ENCODE peak calls at places on chromosomes 13 and 19, in seven cellular contexts. One of them, this sample, is unnamed.

GRCh38 chr19:799076-799881 is 2.0 kb downstream of the PTBP1 start:
- DNase-seq in endodermal cell: peak; percentile 77
- DNase-seq in brain microvascular endothelial cell: no peak
- DNase-seq in tibial nerve: no peak
- DNase-seq in IMR-90: peak; percentile 49
- DNase-seq in progenitor cell of endocrine pancreas: no peak
- DNase-seq in activated B cell treated with CpG ODN at 0.5 μM for 24 hours: no peak
- DNase-seq in this sample: no peak

GRCh38 chr19:27870293-27870692 is 1342.7 kb downstream of the UQCRFS1 start:
- DNase-seq in endodermal cell: no peak
- DNase-seq in brain microvascular endothelial cell: no peak
- DNase-seq in tibial nerve: no peak
- DNase-seq in IMR-90: no peak
- DNase-seq in progenitor cell of endocrine pancreas: no peak
- DNase-seq in activated B cell treated with CpG ODN at 0.5 μM for 24 hours: no peak
- DNase-seq in this sample: no peak

GRCh38 chr13:109989155-109989554 is 202.8 kb upstream of the IRS2 start:
- DNase-seq in endodermal cell: peak; percentile 11
- DNase-seq in brain microvascular endothelial cell: peak; percentile 67
- DNase-seq in tibial nerve: no peak
- DNase-seq in IMR-90: peak; percentile 82
- DNase-seq in progenitor cell of endocrine pancreas: no peak
- DNase-seq in activated B cell treated with CpG ODN at 0.5 μM for 24 hours: no peak
- DNase-seq in this sample: no peak

GRCh38 chr13:110307697-110308376 is 753 bp downstream of the COL4A2 start:
- DNase-seq in endodermal cell: peak; percentile 76
- DNase-seq in brain microvascular endothelial cell: no peak
- DNase-seq in tibial nerve: no peak
- DNase-seq in IMR-90: peak; percentile 59
- DNase-seq in progenitor cell of endocrine pancreas: no peak
- DNase-seq in activated B cell treated with CpG ODN at 0.5 μM for 24 hours: no peak
- DNase-seq in this sample: no peak

GRCh38 chr13:23796546-23796945 is 92.7 kb downstream of the MIPEP start:
- DNase-seq in endodermal cell: no peak
- DNase-seq in brain microvascular endothelial cell: peak; percentile 41
- DNase-seq in tibial nerve: no peak
- DNase-seq in IMR-90: peak; percentile 49
- DNase-seq in progenitor cell of endocrine pancreas: no peak
- DNase-seq in activated B cell treated with CpG ODN at 0.5 μM for 24 hours: no peak
- DNase-seq in this sample: no peak

GRCh38 chr13:114268344-114269280 is 12.8 kb upstream of the UPF3A start:
- DNase-seq in endodermal cell: no peak
- DNase-seq in brain microvascular endothelial cell: no peak
- DNase-seq in tibial nerve: no peak
- DNase-seq in IMR-90: no peak
- DNase-seq in progenitor cell of endocrine pancreas: no peak
- DNase-seq in activated B cell treated with CpG ODN at 0.5 μM for 24 hours: no peak
- DNase-seq in this sample: no peak

GRCh38 chr19:10718205-10719196 is 622 bp downstream of the DNM2 start:
- DNase-seq in endodermal cell: peak; percentile 77
- DNase-seq in brain microvascular endothelial cell: no peak
- DNase-seq in tibial nerve: no peak
- DNase-seq in IMR-90: peak; percentile 28
- DNase-seq in progenitor cell of endocrine pancreas: peak; percentile 28
- DNase-seq in activated B cell treated with CpG ODN at 0.5 μM for 24 hours: peak; percentile 60
- DNase-seq in this sample: peak; percentile 89

GRCh38 chr19:42115705-42116104 is 16.5 kb downstream of the POU2F2 start:
- DNase-seq in endodermal cell: no peak
- DNase-seq in brain microvascular endothelial cell: no peak
- DNase-seq in tibial nerve: no peak
- DNase-seq in IMR-90: no peak
- DNase-seq in progenitor cell of endocrine pancreas: no peak
- DNase-seq in activated B cell treated with CpG ODN at 0.5 μM for 24 hours: no peak
- DNase-seq in this sample: no peak

GRCh38 chr13:111539791-111540446 is 219.5 kb downstream of the TEX29 start:
- DNase-seq in endodermal cell: peak; percentile 63
- DNase-seq in brain microvascular endothelial cell: no peak
- DNase-seq in tibial nerve: no peak
- DNase-seq in IMR-90: no peak
- DNase-seq in progenitor cell of endocrine pancreas: no peak
- DNase-seq in activated B cell treated with CpG ODN at 0.5 μM for 24 hours: no peak
- DNase-seq in this sample: no peak

GRCh38 chr19:9912551-9913236 is 23.6 kb downstream of the OLFM2 start:
- DNase-seq in endodermal cell: no peak
- DNase-seq in brain microvascular endothelial cell: no peak
- DNase-seq in tibial nerve: no peak
- DNase-seq in IMR-90: no peak
- DNase-seq in progenitor cell of endocrine pancreas: no peak
- DNase-seq in activated B cell treated with CpG ODN at 0.5 μM for 24 hours: no peak
- DNase-seq in this sample: no peak

GRCh38 chr13:78194904-78195639 is 276.4 kb upstream of the EDNRB start:
- DNase-seq in endodermal cell: peak; percentile 61
- DNase-seq in brain microvascular endothelial cell: no peak
- DNase-seq in tibial nerve: no peak
- DNase-seq in IMR-90: peak; percentile 69
- DNase-seq in progenitor cell of endocrine pancreas: no peak
- DNase-seq in activated B cell treated with CpG ODN at 0.5 μM for 24 hours: no peak
- DNase-seq in this sample: no peak

GRCh38 chr19:1680976-1681375 is 28.6 kb upstream of the TCF3 start:
- DNase-seq in endodermal cell: peak; percentile 29
- DNase-seq in brain microvascular endothelial cell: no peak
- DNase-seq in tibial nerve: no peak
- DNase-seq in IMR-90: no peak
- DNase-seq in progenitor cell of endocrine pancreas: no peak
- DNase-seq in activated B cell treated with CpG ODN at 0.5 μM for 24 hours: no peak
- DNase-seq in this sample: no peak

GRCh38 chr13:27476943-27477681 is 26.7 kb upstream of the MTIF3 start:
- DNase-seq in endodermal cell: no peak
- DNase-seq in brain microvascular endothelial cell: peak; percentile 29
- DNase-seq in tibial nerve: no peak
- DNase-seq in IMR-90: peak; percentile 50
- DNase-seq in progenitor cell of endocrine pancreas: no peak
- DNase-seq in activated B cell treated with CpG ODN at 0.5 μM for 24 hours: no peak
- DNase-seq in this sample: peak; percentile 64

GRCh38 chr19:45657520-45658163 is 10.4 kb upstream of the GIPR start:
- DNase-seq in endodermal cell: peak; percentile 68
- DNase-seq in brain microvascular endothelial cell: no peak
- DNase-seq in tibial nerve: no peak
- DNase-seq in IMR-90: no peak
- DNase-seq in progenitor cell of endocrine pancreas: peak; percentile 37
- DNase-seq in activated B cell treated with CpG ODN at 0.5 μM for 24 hours: no peak
- DNase-seq in this sample: no peak

GRCh38 chr13:76820759-76821158 is 65.4 kb downstream of the KCTD12 start:
- DNase-seq in endodermal cell: no peak
- DNase-seq in brain microvascular endothelial cell: no peak
- DNase-seq in tibial nerve: peak; percentile 66
- DNase-seq in IMR-90: no peak
- DNase-seq in progenitor cell of endocrine pancreas: no peak
- DNase-seq in activated B cell treated with CpG ODN at 0.5 μM for 24 hours: no peak
- DNase-seq in this sample: no peak

GRCh38 chr13:52707375-52707774 is 32.2 kb downstream of the CNMD start:
- DNase-seq in endodermal cell: no peak
- DNase-seq in brain microvascular endothelial cell: no peak
- DNase-seq in tibial nerve: no peak
- DNase-seq in IMR-90: no peak
- DNase-seq in progenitor cell of endocrine pancreas: no peak
- DNase-seq in activated B cell treated with CpG ODN at 0.5 μM for 24 hours: no peak
- DNase-seq in this sample: no peak

GRCh38 chr13:112972867-112973576 is 4.0 kb downstream of the MCF2L start:
- DNase-seq in endodermal cell: no peak
- DNase-seq in brain microvascular endothelial cell: no peak
- DNase-seq in tibial nerve: no peak
- DNase-seq in IMR-90: no peak
- DNase-seq in progenitor cell of endocrine pancreas: no peak
- DNase-seq in activated B cell treated with CpG ODN at 0.5 μM for 24 hours: no peak
- DNase-seq in this sample: no peak

GRCh38 chr19:48413879-48414623 is 20.6 kb downstream of the GRIN2D start:
- DNase-seq in endodermal cell: peak; percentile 80
- DNase-seq in brain microvascular endothelial cell: no peak
- DNase-seq in tibial nerve: no peak
- DNase-seq in IMR-90: peak; percentile 43
- DNase-seq in progenitor cell of endocrine pancreas: no peak
- DNase-seq in activated B cell treated with CpG ODN at 0.5 μM for 24 hours: no peak
- DNase-seq in this sample: no peak

GRCh38 chr13:33351324-33351723 is 65.8 kb upstream of the STARD13 start:
- DNase-seq in endodermal cell: no peak
- DNase-seq in brain microvascular endothelial cell: peak; percentile 62
- DNase-seq in tibial nerve: no peak
- DNase-seq in IMR-90: peak; percentile 64
- DNase-seq in progenitor cell of endocrine pancreas: no peak
- DNase-seq in activated B cell treated with CpG ODN at 0.5 μM for 24 hours: no peak
- DNase-seq in this sample: no peak

GRCh38 chr13:32121316-32121715 is 89.7 kb downstream of the FRY start:
- DNase-seq in endodermal cell: no peak
- DNase-seq in brain microvascular endothelial cell: no peak
- DNase-seq in tibial nerve: no peak
- DNase-seq in IMR-90: no peak
- DNase-seq in progenitor cell of endocrine pancreas: no peak
- DNase-seq in activated B cell treated with CpG ODN at 0.5 μM for 24 hours: no peak
- DNase-seq in this sample: no peak

GRCh38 chr13:31944262-31945160 is 87.1 kb upstream of the FRY start:
- DNase-seq in endodermal cell: no peak
- DNase-seq in brain microvascular endothelial cell: no peak
- DNase-seq in tibial nerve: no peak
- DNase-seq in IMR-90: no peak
- DNase-seq in progenitor cell of endocrine pancreas: no peak
- DNase-seq in activated B cell treated with CpG ODN at 0.5 μM for 24 hours: no peak
- DNase-seq in this sample: no peak

GRCh38 chr13:93235258-93236015 is 8.8 kb downstream of the GPC6 start:
- DNase-seq in endodermal cell: no peak
- DNase-seq in brain microvascular endothelial cell: no peak
- DNase-seq in tibial nerve: no peak
- DNase-seq in IMR-90: peak; percentile 80
- DNase-seq in progenitor cell of endocrine pancreas: no peak
- DNase-seq in activated B cell treated with CpG ODN at 0.5 μM for 24 hours: no peak
- DNase-seq in this sample: no peak

GRCh38 chr13:93231867-93232266 is 5.3 kb downstream of the GPC6 start:
- DNase-seq in endodermal cell: no peak
- DNase-seq in brain microvascular endothelial cell: no peak
- DNase-seq in tibial nerve: no peak
- DNase-seq in IMR-90: no peak
- DNase-seq in progenitor cell of endocrine pancreas: no peak
- DNase-seq in activated B cell treated with CpG ODN at 0.5 μM for 24 hours: no peak
- DNase-seq in this sample: no peak

GRCh38 chr13:93230466-93230865 is 3.9 kb downstream of the GPC6 start:
- DNase-seq in endodermal cell: no peak
- DNase-seq in brain microvascular endothelial cell: no peak
- DNase-seq in tibial nerve: no peak
- DNase-seq in IMR-90: peak; percentile 89
- DNase-seq in progenitor cell of endocrine pancreas: no peak
- DNase-seq in activated B cell treated with CpG ODN at 0.5 μM for 24 hours: no peak
- DNase-seq in this sample: no peak

GRCh38 chr13:93234459-93234858 is 7.9 kb downstream of the GPC6 start:
- DNase-seq in endodermal cell: no peak
- DNase-seq in brain microvascular endothelial cell: no peak
- DNase-seq in tibial nerve: no peak
- DNase-seq in IMR-90: no peak
- DNase-seq in progenitor cell of endocrine pancreas: no peak
- DNase-seq in activated B cell treated with CpG ODN at 0.5 μM for 24 hours: no peak
- DNase-seq in this sample: no peak

DNA sequence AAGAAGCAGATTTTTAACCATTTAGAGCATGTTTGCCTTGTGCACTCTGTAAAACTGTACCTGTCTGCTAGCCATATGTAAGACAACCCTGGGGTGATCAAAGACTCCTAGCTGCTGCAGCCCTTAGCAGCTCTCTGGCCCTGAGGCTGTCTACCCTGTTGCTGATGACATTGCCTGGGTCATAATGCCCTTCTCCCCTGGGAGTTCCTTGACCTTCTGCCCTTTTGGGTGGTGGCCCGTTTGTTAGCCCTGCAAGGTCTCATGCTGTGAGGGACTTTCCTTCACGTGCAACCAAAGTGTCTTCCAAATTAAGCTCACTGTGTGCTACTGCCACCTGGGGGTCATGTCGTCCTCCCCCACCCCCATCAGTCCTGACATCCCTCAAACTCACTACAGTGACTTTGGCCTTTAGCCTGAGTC is 7.4 kb downstream of the GPC6 start:
- DNase-seq in endodermal cell: peak; percentile 81
- DNase-seq in brain microvascular endothelial cell: no peak
- DNase-seq in tibial nerve: no peak
- DNase-seq in IMR-90: no peak
- DNase-seq in progenitor cell of endocrine pancreas: no peak
- DNase-seq in activated B cell treated with CpG ODN at 0.5 μM for 24 hours: no peak
- DNase-seq in this sample: no peak
- TF ChIP-seq CTCF in endodermal cell: peak; percentile 78
- TF ChIP-seq CTCF in brain microvascular endothelial cell: peak; percentile 50
- TF ChIP-seq CTCF in tibial nerve: no peak
- TF ChIP-seq CTCF in IMR-90: no peak
- TF ChIP-seq CTCF in progenitor cell of endocrine pancreas: peak; percentile 29
- TF ChIP-seq CTCF in activated B cell treated with CpG ODN at 0.5 μM for 24 hours: no peak
- TF ChIP-seq CTCF in this sample: peak; percentile 6

GRCh38 chr13:99352351-99353271 is 45.4 kb upstream of the GPR183 start:
- DNase-seq in endodermal cell: peak; percentile 38
- DNase-seq in brain microvascular endothelial cell: no peak
- DNase-seq in tibial nerve: no peak
- DNase-seq in IMR-90: no peak
- DNase-seq in progenitor cell of endocrine pancreas: no peak
- DNase-seq in activated B cell treated with CpG ODN at 0.5 μM for 24 hours: no peak
- DNase-seq in this sample: no peak
- TF ChIP-seq CTCF in endodermal cell: peak; percentile 30
- TF ChIP-seq CTCF in brain microvascular endothelial cell: peak; percentile 28
- TF ChIP-seq CTCF in tibial nerve: no peak
- TF ChIP-seq CTCF in IMR-90: no peak
- TF ChIP-seq CTCF in progenitor cell of endocrine pancreas: no peak
- TF ChIP-seq CTCF in activated B cell treated with CpG ODN at 0.5 μM for 24 hours: no peak
- TF ChIP-seq CTCF in this sample: no peak

GRCh38 chr13:34458756-34459462 is 483.2 kb upstream of the NBEA start:
- DNase-seq in endodermal cell: no peak
- DNase-seq in brain microvascular endothelial cell: no peak
- DNase-seq in tibial nerve: no peak
- DNase-seq in IMR-90: no peak
- DNase-seq in progenitor cell of endocrine pancreas: no peak
- DNase-seq in activated B cell treated with CpG ODN at 0.5 μM for 24 hours: no peak
- DNase-seq in this sample: no peak
- TF ChIP-seq CTCF in endodermal cell: no peak
- TF ChIP-seq CTCF in brain microvascular endothelial cell: no peak
- TF ChIP-seq CTCF in tibial nerve: no peak
- TF ChIP-seq CTCF in IMR-90: no peak
- TF ChIP-seq CTCF in progenitor cell of endocrine pancreas: no peak
- TF ChIP-seq CTCF in activated B cell treated with CpG ODN at 0.5 μM for 24 hours: no peak
- TF ChIP-seq CTCF in this sample: no peak

GRCh38 chr13:20721454-20722357 is 18.2 kb downstream of the IL17D start:
- DNase-seq in endodermal cell: peak; percentile 82
- DNase-seq in brain microvascular endothelial cell: peak; percentile 72
- DNase-seq in tibial nerve: no peak
- DNase-seq in IMR-90: peak; percentile 79
- DNase-seq in progenitor cell of endocrine pancreas: no peak
- DNase-seq in activated B cell treated with CpG ODN at 0.5 μM for 24 hours: no peak
- DNase-seq in this sample: no peak
- TF ChIP-seq CTCF in endodermal cell: peak; percentile 24
- TF ChIP-seq CTCF in brain microvascular endothelial cell: peak; percentile 24
- TF ChIP-seq CTCF in tibial nerve: no peak
- TF ChIP-seq CTCF in IMR-90: peak; percentile 8
- TF ChIP-seq CTCF in progenitor cell of endocrine pancreas: no peak
- TF ChIP-seq CTCF in activated B cell treated with CpG ODN at 0.5 μM for 24 hours: no peak
- TF ChIP-seq CTCF in this sample: no peak

This sample was measured in osteocyte.